ENCODE peak calls at places on chromosomes 1 and 21, in nine cellular contexts. N is mammary epithelial cell, J is Peyer's patch, B is hepatocyte, L is endodermal cell, Q is iPS DF 6.9, M is bronchial epithelial cell, T is neural progenitor cell, W is cardiac muscle cell. U is an unnamed sample.

GRCh38 chr1:153778824-153779519 is 3.8 kb downstream of the SLC27A3 start:
- DNase-seq in N (no peak), J (no peak), B (no peak), L (no peak), Q (no peak), M (no peak), T (no peak), W (no peak), U (no peak)

GRCh38 chr1:220528049-220528678 is at the start of gene MARK1:
- DNase-seq in N (peak; percentile 56), J (peak; percentile 79), B (peak; percentile 82), L (peak; percentile 86), Q (no peak), M (peak; percentile 30), T (peak; percentile 88), W (peak; percentile 48), U (peak; percentile 55)

GRCh38 chr1:155182052-155182550 is 8.5 kb downstream of the TRIM46 start:
- DNase-seq in N (no peak), J (peak; percentile 39), B (no peak), L (no peak), Q (no peak), M (no peak), T (no peak), W (no peak), U (no peak)

GRCh38 chr1:205279986-205280385 is 41.6 kb downstream of the NUAK2 start:
- DNase-seq in N (peak; percentile 63), J (no peak), B (no peak), L (no peak), Q (no peak), M (peak; percentile 58), T (no peak), W (no peak), U (no peak)

GRCh38 chr1:3909615-3910014 is 9.5 kb upstream of the C1orf174 start:
- DNase-seq in N (no peak), J (peak; percentile 44), B (no peak), L (no peak), Q (no peak), M (no peak), T (no peak), W (no peak), U (no peak)

GRCh38 chr1:235601087-235601486 is 48.5 kb downstream of the GNG4 start:
- DNase-seq in N (no peak), J (no peak), B (no peak), L (peak; percentile 82), Q (no peak), M (peak; percentile 14), T (peak; percentile 60), W (peak; percentile 23), U (no peak)

GRCh38 chr1:56322211-56322610 is 257.2 kb downstream of the PLPP3 start:
- DNase-seq in N (no peak), J (no peak), B (no peak), L (no peak), Q (no peak), M (no peak), T (peak; percentile 24), W (no peak), U (no peak)

GRCh38 chr1:85502625-85503083 is 37.7 kb upstream of the DDAH1 start:
- DNase-seq in N (peak; percentile 48), J (peak; percentile 43), B (peak; percentile 79), L (peak; percentile 89), Q (peak; percentile 71), M (peak; percentile 65), T (peak; percentile 69), W (peak; percentile 89), U (peak; percentile 55)

GRCh38 chr1:179860667-179861066 is 16.9 kb downstream of the TOR1AIP2 start:
- DNase-seq in N (no peak), J (no peak), B (no peak), L (no peak), Q (no peak), M (no peak), T (no peak), W (no peak), U (no peak)

GRCh38 chr1:179870870-179871269 is 6.7 kb downstream of the TOR1AIP2 start:
- DNase-seq in N (no peak), J (no peak), B (no peak), L (no peak), Q (no peak), M (no peak), T (no peak), W (no peak), U (no peak)

GRCh38 chr1:179867493-179868330 is 9.9 kb downstream of the TOR1AIP2 start:
- DNase-seq in N (peak; percentile 25), J (peak; percentile 59), B (peak; percentile 65), L (peak; percentile 89), Q (no peak), M (peak; percentile 30), T (peak; percentile 74), W (peak; percentile 71), U (no peak)

GRCh38 chr1:179866616-179867015 is 11.0 kb downstream of the TOR1AIP2 start:
- DNase-seq in N (no peak), J (no peak), B (no peak), L (no peak), Q (no peak), M (no peak), T (no peak), W (no peak), U (no peak)

DNA sequence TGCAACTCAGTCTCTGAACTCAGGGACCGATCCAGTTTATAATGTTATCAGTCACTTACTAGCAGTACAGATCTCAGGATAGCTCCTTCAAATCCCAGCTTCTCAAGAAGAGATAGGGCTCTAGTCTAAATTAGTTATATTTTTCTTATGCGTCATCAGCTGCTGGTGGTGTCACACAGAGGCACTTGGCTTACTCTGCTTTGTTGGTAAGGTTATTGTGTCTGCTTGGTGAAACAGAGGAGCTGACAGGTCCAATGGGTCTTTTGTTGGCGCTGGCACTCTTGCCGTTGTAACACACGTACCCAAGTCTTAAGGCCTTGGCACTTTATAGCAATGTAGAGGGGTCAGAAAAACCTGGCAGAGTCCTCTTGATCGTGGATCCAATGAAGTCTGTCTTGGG is 12.2 kb downstream of the TOR1AIP2 start:
- DNase-seq in N (no peak), J (no peak), B (no peak), L (no peak), Q (no peak), M (no peak), T (no peak), W (no peak), U (no peak)
- H3K36me3 ChIP-seq in N (peaks cover 17% of the 10 kb centered on the region), J (no peaks in the 10 kb centered on the region), B (no peaks in the 10 kb centered on the region), L (peaks cover 87% of the 10 kb centered on the region), Q (peaks cover 8% of the 10 kb centered on the region), M (peaks cover 10% of the 10 kb centered on the region), T (peaks cover 5% of the 10 kb centered on the region), W (peaks cover 31% of the 10 kb centered on the region), U (peaks cover 88% of the 10 kb centered on the region)

GRCh38 chr21:42850866-42851391 is 28.4 kb downstream of the WDR4 start:
- DNase-seq in N (no peak), J (no peak), B (no peak), L (peak; percentile 92), Q (no peak), M (no peak), T (peak; percentile 30), W (no peak), U (no peak)

GRCh38 chr21:42853621-42854020 is 25.7 kb downstream of the WDR4 start:
- DNase-seq in N (no peak), J (no peak), B (no peak), L (no peak), Q (no peak), M (no peak), T (no peak), W (no peak), U (no peak)

GRCh38 chr21:42854246-42855010 is 24.9 kb downstream of the WDR4 start:
- DNase-seq in N (no peak), J (no peak), B (no peak), L (no peak), Q (no peak), M (no peak), T (no peak), W (no peak), U (no peak)

GRCh38 chr21:42851812-42852665 is 27.3 kb downstream of the WDR4 start:
- DNase-seq in N (no peak), J (no peak), B (no peak), L (no peak), Q (no peak), M (no peak), T (no peak), W (no peak), U (no peak)

GRCh38 chr21:42852925-42853570 is 26.3 kb downstream of the WDR4 start:
- DNase-seq in N (no peak), J (no peak), B (no peak), L (no peak), Q (no peak), M (no peak), T (no peak), W (no peak), U (no peak)
- H3K36me3 ChIP-seq in N (peaks cover 26% of the 10 kb centered on the region), J (no peaks in the 10 kb centered on the region), B (no peaks in the 10 kb centered on the region), L (peaks cover 87% of the 10 kb centered on the region), Q (peaks cover 77% of the 10 kb centered on the region), M (peaks cover 46% of the 10 kb centered on the region), T (no peaks in the 10 kb centered on the region), W (peaks cover 30% of the 10 kb centered on the region), U (peaks cover 95% of the 10 kb centered on the region)

DNA sequence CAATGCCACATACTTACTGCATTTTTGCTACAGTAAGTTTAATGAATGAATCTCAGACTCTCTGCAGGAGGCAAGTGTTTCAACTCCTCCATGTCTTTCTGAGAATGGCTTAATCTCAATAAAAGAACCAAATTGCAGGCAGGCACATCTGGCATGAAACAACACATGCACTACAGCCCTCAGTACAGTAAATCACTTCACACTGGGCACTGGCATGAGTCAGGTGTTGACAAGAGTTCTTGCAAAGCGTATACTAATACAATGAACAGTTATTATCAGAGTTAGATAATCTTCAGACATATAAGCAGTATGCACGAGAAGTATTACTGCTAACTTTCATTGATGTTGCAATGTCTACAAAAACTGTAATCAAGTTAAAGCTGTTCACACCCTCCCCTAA is 1386.8 kb downstream of the MRPL39 start:
- DNase-seq in N (no peak), J (no peak), B (no peak), L (no peak), Q (no peak), M (no peak), T (no peak), W (no peak), U (no peak)
- H3K36me3 ChIP-seq in N (no peaks in the 10 kb centered on the region), J (no peaks in the 10 kb centered on the region), B (no peaks in the 10 kb centered on the region), L (no peaks in the 10 kb centered on the region), Q (no peaks in the 10 kb centered on the region), M (no peaks in the 10 kb centered on the region), T (no peaks in the 10 kb centered on the region), W (no peaks in the 10 kb centered on the region), U (no peaks in the 10 kb centered on the region)

GRCh38 chr1:46657775-46658174 is 10.4 kb downstream of the ATPAF1 start:
- DNase-seq in N (no peak), J (no peak), B (no peak), L (no peak), Q (no peak), M (no peak), T (no peak), W (no peak), U (no peak)

GRCh38 chr1:46656643-46657042 is 11.5 kb downstream of the ATPAF1 start:
- DNase-seq in N (no peak), J (no peak), B (no peak), L (no peak), Q (no peak), M (no peak), T (no peak), W (no peak), U (no peak)

GRCh38 chr1:46654012-46654411 is 14.2 kb downstream of the ATPAF1 start:
- DNase-seq in N (no peak), J (no peak), B (no peak), L (no peak), Q (no peak), M (no peak), T (no peak), W (no peak), U (no peak)

GRCh38 chr1:46653405-46653853 is 14.7 kb downstream of the ATPAF1 start:
- DNase-seq in N (no peak), J (no peak), B (peak; percentile 57), L (no peak), Q (no peak), M (no peak), T (no peak), W (peak; percentile 32), U (no peak)

GRCh38 chr1:46655848-46656247 is 12.3 kb downstream of the ATPAF1 start:
- DNase-seq in N (no peak), J (no peak), B (no peak), L (no peak), Q (no peak), M (no peak), T (no peak), W (no peak), U (no peak)
- H3K36me3 ChIP-seq in N (peaks cover 20% of the 10 kb centered on the region), J (no peaks in the 10 kb centered on the region), B (no peaks in the 10 kb centered on the region), L (peaks cover 64% of the 10 kb centered on the region), Q (no peaks in the 10 kb centered on the region), M (no peaks in the 10 kb centered on the region), T (peaks cover 12% of the 10 kb centered on the region), W (peaks cover 24% of the 10 kb centered on the region), U (peaks cover 61% of the 10 kb centered on the region)